ENCODE peak calls at places on chromosome 5, in ten cellular contexts. X is neural progenitor cell, H is RWPE1, R is tibial artery, F is kidney, Y is heart left ventricle, D is adrenal gland, E is pancreas, C is neuronal stem cell, I is ovary. V is an unnamed sample.

GRCh38 chr5:38706376-38706775 is 139.4 kb upstream of the OSMR start:
- DNase-seq in X (no peak), C (no peak), H (no peak), D (no peak), I (no peak), R (no peak), Y (no peak), F (no peak), E (no peak), V (no peak)

GRCh38 chr5:61332369-61332745 is 299 bp downstream of the ZSWIM6 start:
- DNase-seq in X (peak; percentile 79), I (no peak), Y (peak; percentile 44), D (peak; percentile 60), H (no peak), C (peak; percentile 40), F (peak; percentile 88), R (peak; percentile 43), E (no peak), V (no peak)

GRCh38 chr5:125012727-125013451 is 266.4 kb upstream of the ZNF608 start:
- DNase-seq in Y (no peak), D (peak; percentile 2), X (no peak), H (no peak), E (peak; percentile 37), C (no peak), F (no peak), I (no peak), R (no peak), V (no peak)

GRCh38 chr5:3590253-3590966 is 5.2 kb upstream of the IRX1 start:
- DNase-seq in H (no peak), C (no peak), D (no peak), X (peak; percentile 78), Y (no peak), I (no peak), F (peak; percentile 48), E (no peak), R (no peak), V (no peak)

GRCh38 chr5:107687404-107687803 is 16.7 kb upstream of the EFNA5 start:
- DNase-seq in D (no peak), C (no peak), H (no peak), F (no peak), Y (no peak), I (no peak), R (no peak), E (no peak), X (no peak), V (no peak)

GRCh38 chr5:4802044-4802443 is 338.1 kb upstream of the ADAMTS16 start:
- DNase-seq in D (no peak), X (no peak), E (no peak), R (no peak), F (no peak), C (no peak), Y (no peak), H (no peak), I (no peak), V (no peak)

GRCh38 chr5:3030511-3031165 is 279.2 kb upstream of the IRX2 start:
- DNase-seq in R (no peak), Y (no peak), I (no peak), H (no peak), C (no peak), X (no peak), F (no peak), D (no peak), E (no peak), V (no peak)

GRCh38 chr5:33488558-33489355 is 48.0 kb downstream of the TARS1 start:
- DNase-seq in D (no peak), C (no peak), R (no peak), I (no peak), Y (no peak), F (no peak), E (no peak), H (no peak), X (peak; percentile 33), V (no peak)

GRCh38 chr5:116914869-116915504 is 340.4 kb upstream of the SEMA6A start:
- DNase-seq in R (no peak), C (no peak), E (no peak), Y (no peak), I (no peak), F (no peak), D (no peak), X (no peak), H (no peak), V (no peak)

GRCh38 chr5:103703617-103704016 is 141.0 kb upstream of the NUDT12 start:
- DNase-seq in I (no peak), F (no peak), H (peak; percentile 8), X (no peak), Y (no peak), R (no peak), D (no peak), E (no peak), C (no peak), V (no peak)

GRCh38 chr5:127386557-127386956 is 96.0 kb downstream of the MEGF10 start:
- DNase-seq in E (no peak), R (no peak), C (no peak), I (no peak), Y (no peak), H (no peak), F (no peak), D (no peak), X (no peak), V (no peak)

DNA sequence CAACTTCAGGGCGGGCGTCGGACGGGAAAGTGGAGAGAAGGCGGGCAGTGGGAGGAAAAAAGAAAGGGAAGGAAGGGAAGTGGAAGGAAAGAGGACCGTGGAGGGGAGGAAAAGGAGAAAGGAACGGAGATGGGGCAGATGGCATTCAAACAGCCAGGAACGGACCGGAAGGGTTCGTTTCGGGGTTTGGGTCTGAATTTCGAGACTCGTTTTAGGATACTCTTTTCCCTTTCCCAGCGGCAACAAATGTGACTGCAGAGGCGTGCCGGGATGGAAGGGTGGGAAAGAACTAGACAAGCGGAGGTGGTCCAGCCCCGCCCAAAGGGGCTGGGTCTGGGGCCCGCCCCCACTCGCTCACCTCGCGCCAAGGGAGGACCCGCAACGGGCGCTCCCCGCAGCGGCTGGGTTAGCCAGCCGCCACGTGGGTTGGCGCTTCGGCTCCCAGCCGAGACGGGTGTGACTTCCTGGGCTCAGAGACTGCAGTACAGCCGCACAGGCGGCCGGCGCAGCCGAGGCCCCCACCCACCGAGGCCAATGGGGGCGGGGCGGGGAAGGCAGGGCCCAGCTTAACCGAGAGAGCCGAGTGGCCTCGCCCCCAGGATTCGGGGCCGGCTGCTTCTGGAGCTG is 2.7 kb downstream of the VCAN start:
- DNase-seq in R (peak; percentile 88), E (peak; percentile 49), F (peak; percentile 96), X (peak; percentile 94), D (peak; percentile 76), I (peak; percentile 71), H (peak; percentile 89), C (peak; percentile 85), Y (peak; percentile 80), V (no peak)
- H3K27ac ChIP-seq in R (peak overlapping the region; percentile 86), E (no peak overlapping the region), F (no peak overlapping the region), X (peak overlapping the region; percentile 42), D (peak overlapping the region; percentile 40), I (no peak overlapping the region), H (peak overlapping the region; percentile 97), C (peak overlapping the region; percentile 44), Y (peak overlapping the region; percentile 77), V (no peak overlapping the region)

GRCh38 chr5:34504967-34505366 is 151.2 kb upstream of the RAI14 start:
- DNase-seq in I (no peak), E (no peak), D (no peak), Y (no peak), C (no peak), F (no peak), H (no peak), X (no peak), R (no peak), V (no peak)
- H3K27ac ChIP-seq in I (no peak overlapping the region), E (no peak overlapping the region), D (no peak overlapping the region), Y (no peak overlapping the region), C (no peak overlapping the region), F (no peak overlapping the region), H (no peak overlapping the region), X (no peak overlapping the region), R (peak overlapping the region; percentile 71), V (no peak overlapping the region)

GRCh38 chr5:109987355-109987754 is 297.6 kb downstream of the MAN2A1 start:
- DNase-seq in E (no peak), R (no peak), C (no peak), I (no peak), F (no peak), Y (no peak), X (no peak), H (no peak), D (no peak), V (no peak)
- H3K27ac ChIP-seq in E (no peak overlapping the region), R (peak overlapping the region; percentile 83), C (no peak overlapping the region), I (no peak overlapping the region), F (no peak overlapping the region), Y (peak overlapping the region; percentile 1), X (no peak overlapping the region), H (no peak overlapping the region), D (no peak overlapping the region), V (no peak overlapping the region)

DNA sequence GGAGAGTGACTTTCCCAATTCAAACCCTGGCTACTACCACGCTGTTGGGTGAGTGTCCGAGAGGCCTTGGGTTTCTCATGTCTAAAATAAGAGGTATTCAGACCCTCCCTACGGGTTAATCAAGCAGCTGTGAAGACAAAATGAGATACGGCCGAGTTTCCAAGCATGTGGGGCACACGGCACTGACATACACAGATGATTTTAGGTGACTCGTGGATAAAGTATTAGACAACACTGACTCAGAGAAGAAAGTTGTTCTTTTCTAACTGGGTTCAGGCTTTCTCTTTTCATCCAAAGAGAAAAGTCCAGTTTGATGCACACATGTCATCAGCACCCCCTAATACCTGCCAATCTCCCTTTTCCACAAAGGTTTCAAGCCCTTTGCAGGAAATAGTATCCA is 15.6 kb downstream of the FOXI1 start:
- DNase-seq in R (no peak), X (no peak), C (no peak), F (no peak), H (no peak), I (no peak), D (no peak), Y (no peak), E (no peak), V (no peak)
- H3K27ac ChIP-seq in R (no peak overlapping the region), X (no peak overlapping the region), C (no peak overlapping the region), F (no peak overlapping the region), H (no peak overlapping the region), I (no peak overlapping the region), D (no peak overlapping the region), Y (no peak overlapping the region), E (no peak overlapping the region), V (no peak overlapping the region)

GRCh38 chr5:141823056-141823455 is 55.2 kb downstream of the PCDH1 start:
- DNase-seq in D (no peak), X (no peak), H (no peak), Y (no peak), C (no peak), R (no peak), E (no peak), I (no peak), F (no peak), V (no peak)
- H3K27ac ChIP-seq in D (no peak overlapping the region), X (no peak overlapping the region), H (no peak overlapping the region), Y (peak overlapping the region; percentile 61), C (no peak overlapping the region), R (peak overlapping the region; percentile 71), E (no peak overlapping the region), I (no peak overlapping the region), F (no peak overlapping the region), V (no peak overlapping the region)

V was measured in naive thymus-derived CD4-positive, alpha-beta T cell.